ENCODE peak calls at places on chromosomes 12 and 14, in nine cellular contexts. D, J, M, W, C, R, Q, B and U are unnamed samples.

GRCh38 chr14:98198385-98198784 is 1073.6 kb downstream of the BCL11B start:
- DNase-seq in B (peak), D (no peak), Q (no peak), M (no peak), W (no peak), J (no peak), C (no peak), R (no peak), U (no peak)

GRCh38 chr12:132453361-132454133 is 36.4 kb upstream of the FBRSL1 start:
- DNase-seq in B (no peak), Q (no peak), M (no peak), R (no peak), D (no peak), W (no peak), J (no peak), C (no peak), U (no peak)

GRCh38 chr12:68978678-68979077 is 45.7 kb upstream of the CPM start:
- DNase-seq in D (no peak), C (no peak), R (no peak), M (no peak), W (peak), Q (no peak), B (no peak), J (no peak), U (no peak)

GRCh38 chr14:51006781-51007211 is 62.5 kb upstream of the PYGL start:
- DNase-seq in B (no peak), J (no peak), M (no peak), W (no peak), C (no peak), D (no peak), R (no peak), Q (peak), U (peak)

GRCh38 chr12:26770239-26771070 is 62.5 kb downstream of the ITPR2 start:
- DNase-seq in W (no peak), D (no peak), M (no peak), J (no peak), Q (no peak), C (no peak), B (no peak), R (no peak), U (no peak)

GRCh38 chr12:130111965-130112496 is 50.2 kb upstream of the FZD10 start:
- DNase-seq in M (no peak), R (no peak), C (no peak), W (no peak), Q (no peak), J (no peak), B (no peak), D (no peak), U (no peak)

GRCh38 chr12:111546758-111547383 is 52.2 kb downstream of the ATXN2 start:
- DNase-seq in B (no peak), Q (no peak), W (no peak), D (no peak), M (no peak), C (no peak), R (no peak), J (no peak), U (no peak)

GRCh38 chr14:37056473-37056872 is 115.9 kb downstream of the SLC25A21 start:
- DNase-seq in W (no peak), M (no peak), Q (no peak), D (no peak), J (no peak), B (no peak), R (no peak), C (no peak), U (no peak)

GRCh38 chr12:685388-685787 is 22.1 kb upstream of the NINJ2 start:
- DNase-seq in C (no peak), D (peak), W (peak), M (peak), Q (peak), J (no peak), R (no peak), B (peak), U (no peak)

GRCh38 chr14:101506211-101506920 is 54.9 kb upstream of the DIO3 start:
- DNase-seq in J (no peak), D (no peak), R (no peak), B (no peak), Q (no peak), W (no peak), C (no peak), M (no peak), U (no peak)

GRCh38 chr12:132144115-132145071 is at the start of the genes DDX51 and NOC4L:
- DNase-seq in B (peak), W (peak), Q (peak), J (no peak), M (peak), D (peak), R (peak), C (peak), U (peak)

GRCh38 chr14:91889477-91890211 is 22.3 kb upstream of the TC2N start:
- DNase-seq in D (no peak), J (no peak), C (no peak), B (no peak), R (no peak), Q (no peak), W (no peak), M (no peak), U (no peak)

GRCh38 chr12:47652491-47653234 is 53.2 kb downstream of the RPAP3 start:
- DNase-seq in B (no peak), M (no peak), D (no peak), W (peak), R (no peak), C (no peak), Q (no peak), J (no peak), U (peak)

GRCh38 chr12:44525806-44526654 is 350.1 kb downstream of the NELL2 start:
- DNase-seq in D (no peak), B (no peak), Q (no peak), J (no peak), W (no peak), C (no peak), R (peak), M (no peak), U (no peak)

GRCh38 chr12:9906888-9907287 is 25.3 kb downstream of the CLEC2A start:
- DNase-seq in C (no peak), Q (no peak), W (peak), B (peak), D (peak), J (no peak), M (peak), R (no peak), U (no peak)

GRCh38 chr12:58925111-58925732 is 4.9 kb upstream of the LRIG3 start:
- DNase-seq in W (no peak), R (no peak), C (no peak), B (no peak), D (no peak), Q (peak), M (no peak), J (no peak), U (peak)

GRCh38 chr14:94562019-94562418 is 777 bp downstream of the SERPINA4 start:
- DNase-seq in M (no peak), W (no peak), R (no peak), D (no peak), J (no peak), C (no peak), Q (no peak), B (no peak), U (no peak)

GRCh38 chr14:24060984-24061913 is 9.4 kb downstream of the CARMIL3 start:
- DNase-seq in J (no peak), W (no peak), R (no peak), Q (no peak), D (no peak), C (no peak), B (no peak), M (no peak), U (no peak)

GRCh38 chr12:122306407-122306806 is 40.1 kb upstream of the VPS33A start:
- DNase-seq in D (no peak), C (no peak), R (no peak), J (no peak), M (no peak), W (no peak), Q (no peak), B (no peak), U (no peak)

GRCh38 chr12:116950628-116951325 is 40.0 kb downstream of the FBXW8 start:
- DNase-seq in C (no peak), M (no peak), D (no peak), J (no peak), R (no peak), Q (no peak), W (no peak), B (no peak), U (no peak)

GRCh38 chr14:42110167-42110566 is 503.5 kb downstream of the LRFN5 start:
- DNase-seq in D (no peak), Q (peak), R (peak), W (peak), C (no peak), J (no peak), M (no peak), B (no peak), U (no peak)

GRCh38 chr14:30064454-30064853 is 136.8 kb upstream of the PRKD1 start:
- DNase-seq in J (no peak), C (no peak), Q (peak), B (no peak), W (no peak), R (no peak), D (no peak), M (no peak), U (no peak)

GRCh38 chr14:71429900-71430299 is 502.3 kb upstream of the RGS6 start:
- DNase-seq in D (no peak), M (no peak), R (no peak), J (no peak), C (no peak), W (no peak), Q (no peak), B (no peak), U (no peak)

GRCh38 chr14:42078345-42078744 is 471.7 kb downstream of the LRFN5 start:
- DNase-seq in R (no peak), B (no peak), M (no peak), Q (no peak), W (no peak), J (no peak), C (no peak), D (no peak), U (no peak)

GRCh38 chr14:100905166-100905565 is 1.6 kb upstream of the RTL1 start:
- DNase-seq in J (no peak), C (no peak), D (no peak), M (no peak), R (no peak), Q (no peak), W (no peak), B (no peak), U (no peak)

GRCh38 chr14:106286697-106287290 is 760.4 kb downstream of the TMEM121 start:
- DNase-seq in D (no peak), M (no peak), J (no peak), Q (no peak), B (no peak), C (no peak), W (no peak), R (no peak), U (peak)

GRCh38 chr12:93440043-93440835 is 1.5 kb downstream of the UBE2N start:
- DNase-seq in D (no peak), Q (no peak), J (no peak), B (no peak), R (no peak), C (no peak), W (no peak), M (no peak), U (no peak)

GRCh38 chr12:104930388-104931326 is 27.4 kb downstream of the SLC41A2 start:
- DNase-seq in B (peak), R (no peak), Q (no peak), W (no peak), M (no peak), J (no peak), D (no peak), C (no peak), U (no peak)

GRCh38 chr12:132869551-132869950 is 17.9 kb downstream of the CHFR start:
- DNase-seq in M (no peak), B (no peak), D (no peak), R (no peak), J (no peak), W (no peak), Q (no peak), C (no peak), U (no peak)

GRCh38 chr12:42474391-42474790 is 115.2 kb downstream of the PRICKLE1 start:
- DNase-seq in D (no peak), J (no peak), B (no peak), M (no peak), W (no peak), Q (no peak), C (peak), R (no peak), U (no peak)

GRCh38 chr14:103016071-103016470 is 41.3 kb downstream of the CDC42BPB start:
- DNase-seq in D (no peak), M (no peak), R (no peak), J (no peak), B (no peak), Q (no peak), W (no peak), C (no peak), U (peak)

GRCh38 chr12:5335059-5335458 is 96.8 kb upstream of the NTF3 start:
- DNase-seq in Q (no peak), B (no peak), W (no peak), R (no peak), D (no peak), C (no peak), M (no peak), J (no peak), U (no peak)